ENCODE peak calls at places on chromosomes 3 and 15, in eight cellular contexts. One of them, this sample, is unnamed.

GRCh38 chr15:95252404-95252803 is 1021.0 kb downstream of the MCTP2 start:
- DNase-seq in lower leg skin: no peak
- DNase-seq in tibial artery: no peak
- DNase-seq in fibroblast of lung: no peak
- DNase-seq in mucosa of descending colon: no peak
- DNase-seq in fibroblast of the aortic adventitia: no peak
- DNase-seq in AG04449: no peak
- DNase-seq in fibroblast of pulmonary artery: peak; percentile 31
- DNase-seq in this sample: peak; percentile 48

GRCh38 chr3:72617420-72618024 is 230.7 kb downstream of the SHQ1 start:
- DNase-seq in lower leg skin: no peak
- DNase-seq in tibial artery: no peak
- DNase-seq in fibroblast of lung: no peak
- DNase-seq in mucosa of descending colon: no peak
- DNase-seq in fibroblast of the aortic adventitia: no peak
- DNase-seq in AG04449: no peak
- DNase-seq in fibroblast of pulmonary artery: no peak
- DNase-seq in this sample: no peak

GRCh38 chr15:85766007-85766831 is 28.5 kb downstream of the KLHL25 start:
- DNase-seq in lower leg skin: no peak
- DNase-seq in tibial artery: no peak
- DNase-seq in fibroblast of lung: no peak
- DNase-seq in mucosa of descending colon: no peak
- DNase-seq in fibroblast of the aortic adventitia: no peak
- DNase-seq in AG04449: no peak
- DNase-seq in fibroblast of pulmonary artery: no peak
- DNase-seq in this sample: no peak

GRCh38 chr3:123371859-123372767 is 76.8 kb downstream of the ADCY5 start:
- DNase-seq in lower leg skin: no peak
- DNase-seq in tibial artery: no peak
- DNase-seq in fibroblast of lung: no peak
- DNase-seq in mucosa of descending colon: no peak
- DNase-seq in fibroblast of the aortic adventitia: no peak
- DNase-seq in AG04449: no peak
- DNase-seq in fibroblast of pulmonary artery: no peak
- DNase-seq in this sample: no peak

GRCh38 chr3:155252535-155252934 is 40.9 kb downstream of the STRIT1 start:
- DNase-seq in lower leg skin: no peak
- DNase-seq in tibial artery: no peak
- DNase-seq in fibroblast of lung: no peak
- DNase-seq in mucosa of descending colon: no peak
- DNase-seq in fibroblast of the aortic adventitia: peak; percentile 61
- DNase-seq in AG04449: no peak
- DNase-seq in fibroblast of pulmonary artery: peak; percentile 72
- DNase-seq in this sample: peak; percentile 72

GRCh38 chr3:184343200-184343876 is 5.9 kb downstream of the FAM131A start:
- DNase-seq in lower leg skin: no peak
- DNase-seq in tibial artery: no peak
- DNase-seq in fibroblast of lung: peak; percentile 50
- DNase-seq in mucosa of descending colon: no peak
- DNase-seq in fibroblast of the aortic adventitia: no peak
- DNase-seq in AG04449: no peak
- DNase-seq in fibroblast of pulmonary artery: no peak
- DNase-seq in this sample: no peak

GRCh38 chr15:77094397-77095030 is 23.6 kb upstream of the TSPAN3 start:
- DNase-seq in lower leg skin: no peak
- DNase-seq in tibial artery: no peak
- DNase-seq in fibroblast of lung: no peak
- DNase-seq in mucosa of descending colon: no peak
- DNase-seq in fibroblast of the aortic adventitia: no peak
- DNase-seq in AG04449: no peak
- DNase-seq in fibroblast of pulmonary artery: no peak
- DNase-seq in this sample: no peak

GRCh38 chr3:69774029-69774428 is 34.8 kb downstream of the MITF start:
- DNase-seq in lower leg skin: peak; percentile 35
- DNase-seq in tibial artery: peak; percentile 70
- DNase-seq in fibroblast of lung: no peak
- DNase-seq in mucosa of descending colon: no peak
- DNase-seq in fibroblast of the aortic adventitia: peak; percentile 23
- DNase-seq in AG04449: no peak
- DNase-seq in fibroblast of pulmonary artery: no peak
- DNase-seq in this sample: peak; percentile 62

GRCh38 chr3:194346621-194347020 is 4.5 kb downstream of the CPN2 start:
- DNase-seq in lower leg skin: no peak
- DNase-seq in tibial artery: no peak
- DNase-seq in fibroblast of lung: no peak
- DNase-seq in mucosa of descending colon: no peak
- DNase-seq in fibroblast of the aortic adventitia: no peak
- DNase-seq in AG04449: no peak
- DNase-seq in fibroblast of pulmonary artery: no peak
- DNase-seq in this sample: no peak

GRCh38 chr3:149969110-149969944 is 1.4 kb downstream of the PFN2 start:
- DNase-seq in lower leg skin: peak; percentile 19
- DNase-seq in tibial artery: peak; percentile 51
- DNase-seq in fibroblast of lung: peak; percentile 90
- DNase-seq in mucosa of descending colon: no peak
- DNase-seq in fibroblast of the aortic adventitia: peak; percentile 90
- DNase-seq in AG04449: peak; percentile 59
- DNase-seq in fibroblast of pulmonary artery: peak; percentile 88
- DNase-seq in this sample: peak; percentile 82

GRCh38 chr3:73719877-73720276 is 95.1 kb upstream of the PDZRN3 start:
- DNase-seq in lower leg skin: no peak
- DNase-seq in tibial artery: peak; percentile 25
- DNase-seq in fibroblast of lung: peak; percentile 27
- DNase-seq in mucosa of descending colon: peak; percentile 52
- DNase-seq in fibroblast of the aortic adventitia: peak; percentile 70
- DNase-seq in AG04449: peak; percentile 37
- DNase-seq in fibroblast of pulmonary artery: peak; percentile 75
- DNase-seq in this sample: peak; percentile 20

GRCh38 chr3:187746059-187746453 is 788 bp upstream of the BCL6 start:
- DNase-seq in lower leg skin: no peak
- DNase-seq in tibial artery: no peak
- DNase-seq in fibroblast of lung: no peak
- DNase-seq in mucosa of descending colon: no peak
- DNase-seq in fibroblast of the aortic adventitia: peak; percentile 62
- DNase-seq in AG04449: no peak
- DNase-seq in fibroblast of pulmonary artery: peak; percentile 42
- DNase-seq in this sample: no peak

GRCh38 chr15:43793647-43794046 is 1.5 kb downstream of the SERF2 start:
- DNase-seq in lower leg skin: no peak
- DNase-seq in tibial artery: no peak
- DNase-seq in fibroblast of lung: no peak
- DNase-seq in mucosa of descending colon: no peak
- DNase-seq in fibroblast of the aortic adventitia: no peak
- DNase-seq in AG04449: no peak
- DNase-seq in fibroblast of pulmonary artery: no peak
- DNase-seq in this sample: no peak

GRCh38 chr3:189340680-189341460 is 169.1 kb downstream of the TPRG1 start:
- DNase-seq in lower leg skin: no peak
- DNase-seq in tibial artery: no peak
- DNase-seq in fibroblast of lung: no peak
- DNase-seq in mucosa of descending colon: no peak
- DNase-seq in fibroblast of the aortic adventitia: no peak
- DNase-seq in AG04449: no peak
- DNase-seq in fibroblast of pulmonary artery: peak; percentile 11
- DNase-seq in this sample: no peak

GRCh38 chr3:190038050-190038631 is 82.6 kb downstream of the P3H2 start:
- DNase-seq in lower leg skin: peak; percentile 68
- DNase-seq in tibial artery: peak; percentile 40
- DNase-seq in fibroblast of lung: peak; percentile 72
- DNase-seq in mucosa of descending colon: no peak
- DNase-seq in fibroblast of the aortic adventitia: peak; percentile 58
- DNase-seq in AG04449: no peak
- DNase-seq in fibroblast of pulmonary artery: peak; percentile 78
- DNase-seq in this sample: peak; percentile 95

GRCh38 chr15:74983725-74984231 is 11.6 kb upstream of the SCAMP5 start:
- DNase-seq in lower leg skin: no peak
- DNase-seq in tibial artery: no peak
- DNase-seq in fibroblast of lung: no peak
- DNase-seq in mucosa of descending colon: no peak
- DNase-seq in fibroblast of the aortic adventitia: no peak
- DNase-seq in AG04449: no peak
- DNase-seq in fibroblast of pulmonary artery: no peak
- DNase-seq in this sample: peak; percentile 69

GRCh38 chr3:191170097-191170496 is 28.9 kb upstream of the OSTN start:
- DNase-seq in lower leg skin: no peak
- DNase-seq in tibial artery: no peak
- DNase-seq in fibroblast of lung: no peak
- DNase-seq in mucosa of descending colon: no peak
- DNase-seq in fibroblast of the aortic adventitia: no peak
- DNase-seq in AG04449: peak; percentile 14
- DNase-seq in fibroblast of pulmonary artery: no peak
- DNase-seq in this sample: no peak

GRCh38 chr15:78906310-78906608 is 33.6 kb downstream of the MORF4L1 start:
- DNase-seq in lower leg skin: no peak
- DNase-seq in tibial artery: peak; percentile 72
- DNase-seq in fibroblast of lung: peak; percentile 80
- DNase-seq in mucosa of descending colon: no peak
- DNase-seq in fibroblast of the aortic adventitia: peak; percentile 87
- DNase-seq in AG04449: peak; percentile 54
- DNase-seq in fibroblast of pulmonary artery: peak; percentile 82
- DNase-seq in this sample: peak; percentile 65

GRCh38 chr15:50653156-50653743 is 33.3 kb downstream of the TRPM7 start:
- DNase-seq in lower leg skin: no peak
- DNase-seq in tibial artery: no peak
- DNase-seq in fibroblast of lung: no peak
- DNase-seq in mucosa of descending colon: no peak
- DNase-seq in fibroblast of the aortic adventitia: peak; percentile 3
- DNase-seq in AG04449: no peak
- DNase-seq in fibroblast of pulmonary artery: no peak
- DNase-seq in this sample: peak; percentile 89

GRCh38 chr15:27681038-27681437 is 418.1 kb downstream of the OCA2 start:
- DNase-seq in lower leg skin: no peak
- DNase-seq in tibial artery: no peak
- DNase-seq in fibroblast of lung: peak; percentile 18
- DNase-seq in mucosa of descending colon: no peak
- DNase-seq in fibroblast of the aortic adventitia: no peak
- DNase-seq in AG04449: no peak
- DNase-seq in fibroblast of pulmonary artery: no peak
- DNase-seq in this sample: no peak

GRCh38 chr15:52789601-52790165 is 453 bp downstream of the ONECUT1 start:
- DNase-seq in lower leg skin: no peak
- DNase-seq in tibial artery: no peak
- DNase-seq in fibroblast of lung: peak; percentile 23
- DNase-seq in mucosa of descending colon: no peak
- DNase-seq in fibroblast of the aortic adventitia: peak; percentile 13
- DNase-seq in AG04449: no peak
- DNase-seq in fibroblast of pulmonary artery: peak; percentile 16
- DNase-seq in this sample: no peak
- H3K4me3 ChIP-seq in lower leg skin: peak overlapping the region; percentile 12
- H3K4me3 ChIP-seq in tibial artery: peak overlapping the region; percentile 48
- H3K4me3 ChIP-seq in fibroblast of lung: peak overlapping the region; percentile 29
- H3K4me3 ChIP-seq in mucosa of descending colon: no peak overlapping the region
- H3K4me3 ChIP-seq in fibroblast of the aortic adventitia: peak overlapping the region; percentile 57
- H3K4me3 ChIP-seq in AG04449: peak overlapping the region; percentile 59
- H3K4me3 ChIP-seq in fibroblast of pulmonary artery: peak overlapping the region; percentile 49
- H3K4me3 ChIP-seq in this sample: peak overlapping the region; percentile 39

DNA sequence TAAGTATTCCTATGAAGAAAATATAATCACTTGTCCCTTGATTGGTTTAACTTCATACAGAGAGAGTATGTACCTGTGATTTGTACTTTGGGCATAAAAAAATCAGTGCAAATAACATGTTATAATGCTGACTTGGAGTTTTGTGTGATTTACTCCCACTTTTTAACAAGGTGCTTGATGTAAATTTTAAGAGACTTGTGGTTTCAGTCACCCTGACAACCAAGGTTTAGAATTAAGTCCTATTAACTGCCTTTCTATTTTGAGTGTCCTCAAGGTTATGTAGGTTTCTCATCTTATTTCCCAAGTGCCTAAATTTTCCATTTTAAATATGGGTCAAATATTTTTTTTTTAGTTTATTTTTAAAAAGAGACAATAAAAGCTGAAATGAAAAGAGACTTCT is 244.6 kb downstream of the CADPS start:
- DNase-seq in lower leg skin: no peak
- DNase-seq in tibial artery: no peak
- DNase-seq in fibroblast of lung: no peak
- DNase-seq in mucosa of descending colon: no peak
- DNase-seq in fibroblast of the aortic adventitia: no peak
- DNase-seq in AG04449: no peak
- DNase-seq in fibroblast of pulmonary artery: no peak
- DNase-seq in this sample: no peak
- H3K4me3 ChIP-seq in lower leg skin: no peak overlapping the region
- H3K4me3 ChIP-seq in tibial artery: no peak overlapping the region
- H3K4me3 ChIP-seq in fibroblast of lung: no peak overlapping the region
- H3K4me3 ChIP-seq in mucosa of descending colon: no peak overlapping the region
- H3K4me3 ChIP-seq in fibroblast of the aortic adventitia: no peak overlapping the region
- H3K4me3 ChIP-seq in AG04449: no peak overlapping the region
- H3K4me3 ChIP-seq in fibroblast of pulmonary artery: no peak overlapping the region
- H3K4me3 ChIP-seq in this sample: no peak overlapping the region

DNA sequence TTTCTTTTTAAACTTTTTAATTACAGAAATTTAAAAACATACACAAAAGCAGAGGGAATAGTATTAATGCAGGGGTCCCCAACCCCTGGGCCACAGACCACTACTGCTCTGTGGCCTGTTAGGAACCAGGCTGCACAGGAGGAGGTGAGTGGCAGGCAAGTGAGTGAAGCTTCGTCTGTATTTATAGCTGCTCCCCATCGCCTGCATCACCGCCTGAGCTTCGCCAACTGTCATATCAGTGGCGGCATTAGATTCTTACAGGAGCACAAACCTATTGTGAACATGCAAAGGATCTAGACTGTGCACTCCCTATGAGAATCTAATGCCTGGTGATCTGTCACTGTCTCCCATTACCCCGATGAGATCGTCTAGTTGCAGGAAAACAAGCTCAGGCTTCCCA is 22.4 kb downstream of the CCR9 start:
- DNase-seq in lower leg skin: no peak
- DNase-seq in tibial artery: no peak
- DNase-seq in fibroblast of lung: no peak
- DNase-seq in mucosa of descending colon: no peak
- DNase-seq in fibroblast of the aortic adventitia: no peak
- DNase-seq in AG04449: no peak
- DNase-seq in fibroblast of pulmonary artery: no peak
- DNase-seq in this sample: no peak
- H3K4me3 ChIP-seq in lower leg skin: no peak overlapping the region
- H3K4me3 ChIP-seq in tibial artery: no peak overlapping the region
- H3K4me3 ChIP-seq in fibroblast of lung: no peak overlapping the region
- H3K4me3 ChIP-seq in mucosa of descending colon: no peak overlapping the region
- H3K4me3 ChIP-seq in fibroblast of the aortic adventitia: no peak overlapping the region
- H3K4me3 ChIP-seq in AG04449: no peak overlapping the region
- H3K4me3 ChIP-seq in fibroblast of pulmonary artery: no peak overlapping the region
- H3K4me3 ChIP-seq in this sample: no peak overlapping the region

DNA sequence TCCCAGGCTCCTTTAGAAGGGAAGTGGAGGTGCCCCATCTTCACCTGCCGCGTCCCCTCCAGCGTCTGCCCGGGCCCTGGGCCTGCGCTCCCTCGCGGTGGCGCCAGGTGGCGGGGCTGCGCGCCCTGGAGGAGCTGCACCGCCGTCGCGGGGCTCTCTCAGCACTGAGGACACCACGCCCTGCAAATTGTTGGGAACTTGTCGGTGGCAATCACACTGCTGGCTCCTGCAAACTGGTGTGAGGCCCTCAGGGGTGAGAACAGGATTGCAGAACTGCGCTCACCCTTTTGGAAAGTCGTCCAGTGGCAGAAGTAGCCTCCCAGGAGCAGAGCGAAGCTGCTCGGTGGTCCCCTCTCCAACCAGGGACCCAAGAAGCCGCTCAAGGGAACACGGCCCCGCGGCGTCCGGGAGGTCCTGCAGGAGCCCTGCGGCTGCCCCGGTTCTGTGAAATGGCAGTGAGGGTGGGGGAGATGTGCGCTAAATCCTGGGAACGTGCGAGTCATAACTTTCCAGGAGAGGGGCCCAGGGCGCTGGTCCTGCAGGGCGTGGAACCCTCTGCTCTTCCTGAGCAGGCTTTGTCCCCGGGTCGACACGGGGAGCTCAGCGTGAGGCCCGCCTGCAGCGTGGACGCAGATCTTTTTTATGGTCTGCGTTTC is 995 bp upstream of the LRRK1 start:
- DNase-seq in lower leg skin: peak; percentile 76
- DNase-seq in tibial artery: peak; percentile 79
- DNase-seq in fibroblast of lung: peak; percentile 69
- DNase-seq in mucosa of descending colon: peak; percentile 91
- DNase-seq in fibroblast of the aortic adventitia: peak; percentile 72
- DNase-seq in AG04449: no peak
- DNase-seq in fibroblast of pulmonary artery: peak; percentile 77
- DNase-seq in this sample: peak; percentile 85
- H3K4me3 ChIP-seq in lower leg skin: peak overlapping the region; percentile 55
- H3K4me3 ChIP-seq in tibial artery: peak overlapping the region; percentile 61
- H3K4me3 ChIP-seq in fibroblast of lung: peak overlapping the region; percentile 44
- H3K4me3 ChIP-seq in mucosa of descending colon: peak overlapping the region; percentile 54
- H3K4me3 ChIP-seq in fibroblast of the aortic adventitia: peak overlapping the region; percentile 79
- H3K4me3 ChIP-seq in AG04449: peak overlapping the region; percentile 69
- H3K4me3 ChIP-seq in fibroblast of pulmonary artery: peak overlapping the region; percentile 58
- H3K4me3 ChIP-seq in this sample: peak overlapping the region; percentile 82